ENCODE peak calls at places on chromosome 10, in four cellular contexts. H is endothelial cell of umbilical vein, A is breast epithelium, E is prostate gland. G is an unnamed sample. For H3K4me1, the result is how much of the 10 kb centered on the place peaks cover.

GRCh38 chr10:1369665-1370064 is 313.5 kb downstream of the WDR37 start:
- DNase-seq in H (no peak), A (peak), E (no peak), G (no peak)

GRCh38 chr10:75236178-75236825 is 545 bp upstream of the COMTD1 start:
- DNase-seq in H (no peak), A (no peak), E (no peak), G (no peak)

GRCh38 chr10:23974886-23975830 is 233.8 kb upstream of the KIAA1217 start:
- DNase-seq in H (no peak), A (no peak), E (no peak), G (no peak)

GRCh38 chr10:123890761-123891146 is 853 bp downstream of the CPXM2 start:
- DNase-seq in H (no peak), A (no peak), E (no peak), G (no peak)

GRCh38 chr10:123149568-123150228 is 1.8 kb downstream of the HMX2 start:
- DNase-seq in H (peak), A (no peak), E (no peak), G (no peak)

GRCh38 chr10:113958631-113959382 is 84.9 kb upstream of the ADRB1 start:
- DNase-seq in H (peak), A (peak), E (peak), G (peak)

GRCh38 chr10:102894491-102895213 is 23.4 kb upstream of the CNNM2 start:
- DNase-seq in H (no peak), A (no peak), E (no peak), G (no peak)

GRCh38 chr10:74738985-74739567 is 87.3 kb upstream of the KAT6B start:
- DNase-seq in H (peak), A (no peak), E (no peak), G (peak)

GRCh38 chr10:10094700-10095099 is 923.0 kb upstream of the CELF2 start:
- DNase-seq in H (no peak), A (no peak), E (no peak), G (no peak)

GRCh38 chr10:121999301-121999700 is 10.3 kb downstream of the TACC2 start:
- DNase-seq in H (no peak), A (no peak), E (no peak), G (no peak)

GRCh38 chr10:103416436-103417147 is 20.2 kb downstream of the PDCD11 start:
- DNase-seq in H (peak), A (peak), E (peak), G (peak)

GRCh38 chr10:108567899-108568752 is 1355.2 kb downstream of the XPNPEP1 start:
- DNase-seq in H (no peak), A (no peak), E (no peak), G (no peak)

GRCh38 chr10:127577878-127578627 is 28.9 kb downstream of the NPS start:
- DNase-seq in H (no peak), A (no peak), E (no peak), G (no peak)

GRCh38 chr10:12984165-12984747 is 17.3 kb downstream of the CCDC3 start:
- DNase-seq in H (no peak), A (no peak), E (no peak), G (no peak)

GRCh38 chr10:33260403-33261239 is 73.8 kb downstream of the NRP1 start:
- DNase-seq in H (peak), A (no peak), E (no peak), G (no peak)

GRCh38 chr10:86668297-86669165 is at the start of gene LDB3:
- DNase-seq in H (no peak), A (no peak), E (no peak), G (peak)
- TF ChIP-seq POLR2AphosphoS5 in H (no peak), A (no peak), E (peak), G (peak)

GRCh38 chr10:46285300-46285699 is 1.5 kb upstream of the ANTXRL start:
- DNase-seq in H (no peak), A (no peak), E (no peak), G (peak)

GRCh38 chr10:46285966-46286620 is 704 bp upstream of the ANTXRL start:
- DNase-seq in H (no peak), A (no peak), E (no peak), G (peak)

GRCh38 chr10:46283945-46284285 is 2.9 kb upstream of the ANTXRL start:
- DNase-seq in H (no peak), A (no peak), E (no peak), G (peak)

GRCh38 chr10:46283217-46283944 is 3.4 kb upstream of the ANTXRL start:
- DNase-seq in H (no peak), A (no peak), E (no peak), G (peak)

DNA sequence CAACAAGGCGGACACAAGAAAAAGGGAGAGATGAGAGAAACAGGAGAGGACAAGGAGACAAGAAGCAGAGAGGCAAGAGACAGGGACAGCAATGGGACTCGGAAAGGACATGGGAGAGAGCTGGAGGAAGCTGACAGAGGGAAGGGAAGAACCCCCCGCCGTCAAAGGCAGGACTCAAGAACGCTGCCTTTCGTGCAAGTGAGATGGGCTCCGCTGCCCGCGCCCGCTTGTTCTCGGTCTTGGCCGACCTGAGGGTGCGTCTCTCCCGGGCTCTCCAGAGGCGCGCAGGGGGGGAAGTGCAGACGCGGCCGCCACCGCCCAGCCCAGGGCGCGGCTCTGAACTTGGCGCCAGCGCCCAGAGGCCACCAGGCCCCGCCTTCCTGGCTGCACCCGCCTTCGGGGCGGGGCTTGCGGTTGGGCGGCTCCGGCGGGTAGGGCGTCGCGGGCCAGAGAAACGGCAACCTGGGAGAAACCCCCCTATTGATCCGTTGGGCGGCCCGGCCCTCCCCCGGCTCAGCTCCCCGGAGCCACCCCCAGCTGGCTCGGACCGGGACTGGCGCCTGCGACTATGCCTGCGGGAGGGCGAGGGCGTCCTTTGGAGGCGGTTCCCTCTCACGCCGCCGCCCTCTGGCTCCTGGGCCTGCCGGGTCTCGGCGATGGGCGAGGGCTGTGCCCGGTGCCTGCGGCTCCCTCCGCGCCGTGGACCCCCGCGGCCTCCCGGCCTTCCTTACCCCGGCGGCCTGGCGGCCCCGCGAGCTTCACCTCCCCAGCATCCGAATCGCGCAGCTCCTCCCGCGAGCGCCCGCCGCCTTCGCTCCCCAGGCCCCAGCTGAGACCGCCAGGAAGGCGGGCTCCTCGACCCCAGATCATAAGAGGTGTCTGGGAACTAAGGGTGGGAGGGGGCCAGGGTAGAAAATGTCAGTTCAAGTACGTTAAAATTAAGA is 2.2 kb upstream of the ANTXRL start:
- DNase-seq in H (peak), A (peak), E (peak), G (peak)
- TF ChIP-seq POLR2A in H (no peak), A (peak), E (peak), G (peak)

DNA sequence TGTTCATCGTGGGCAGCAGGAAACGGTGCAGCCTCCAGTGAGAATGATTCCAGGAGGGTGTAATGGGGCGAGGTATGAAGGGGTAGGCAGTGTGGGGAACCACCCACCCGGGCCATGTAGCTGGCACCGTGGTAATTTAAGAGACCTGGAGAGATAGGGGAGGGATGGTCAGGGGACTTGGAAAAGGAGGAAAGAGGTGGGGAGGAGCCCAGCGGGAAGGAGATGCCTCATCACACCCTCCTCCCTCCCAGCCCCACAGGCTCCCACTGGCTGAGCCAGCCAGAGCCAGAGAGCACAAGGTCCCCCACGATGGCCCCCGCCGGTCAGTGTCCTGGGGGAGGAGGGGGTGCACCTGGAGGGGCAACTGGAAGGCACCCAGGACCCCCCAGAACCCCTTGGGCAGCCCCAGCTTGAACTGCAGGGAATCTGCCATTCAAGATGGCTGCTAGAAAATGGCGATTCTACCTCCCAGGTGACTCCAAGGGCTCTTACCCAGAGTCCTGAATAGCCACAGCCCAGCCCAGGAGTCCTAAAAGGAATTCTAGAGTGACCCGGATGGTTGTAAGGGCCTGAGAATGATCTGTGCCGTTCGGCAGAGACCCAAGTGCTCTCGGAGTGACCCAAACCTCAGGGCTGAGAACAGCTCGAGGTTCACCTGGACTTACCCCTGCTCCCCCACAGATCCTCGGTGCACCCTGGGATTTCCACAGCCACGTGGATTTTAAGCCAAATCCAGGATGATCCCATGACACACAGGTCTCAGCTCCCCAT is 28.8 kb downstream of the CALML3 start:
- DNase-seq in H (no peak), A (no peak), E (no peak), G (no peak)
- H3K4me1 ChIP-seq in H (under half), A (under half), E (under half), G (half or more)

GRCh38 chr10:63264852-63265617 is 131.9 kb downstream of the NRBF2 start:
- DNase-seq in H (peak), A (no peak), E (peak), G (peak)
- TF ChIP-seq POLR2AphosphoS5 in H (no peak), A (no peak), E (peak), G (peak)

GRCh38 chr10:28624351-28624750 is 53.0 kb upstream of the BAMBI start:
- DNase-seq in H (no peak), A (no peak), E (no peak), G (no peak)
- TF ChIP-seq POLR2A in H (no peak), A (no peak), E (no peak), G (no peak)

GRCh38 chr10:30553018-30553624 is 76.4 kb downstream of the LYZL2 start:
- DNase-seq in H (no peak), A (no peak), E (no peak), G (no peak)

GRCh38 chr10:30555465-30555864 is 74.1 kb downstream of the LYZL2 start:
- DNase-seq in H (no peak), A (no peak), E (no peak), G (no peak)

GRCh38 chr10:30556189-30556588 is 73.4 kb downstream of the LYZL2 start:
- DNase-seq in H (no peak), A (no peak), E (no peak), G (no peak)

GRCh38 chr10:30554443-30554831 is 75.1 kb downstream of the LYZL2 start:
- DNase-seq in H (no peak), A (no peak), E (no peak), G (no peak)

DNA sequence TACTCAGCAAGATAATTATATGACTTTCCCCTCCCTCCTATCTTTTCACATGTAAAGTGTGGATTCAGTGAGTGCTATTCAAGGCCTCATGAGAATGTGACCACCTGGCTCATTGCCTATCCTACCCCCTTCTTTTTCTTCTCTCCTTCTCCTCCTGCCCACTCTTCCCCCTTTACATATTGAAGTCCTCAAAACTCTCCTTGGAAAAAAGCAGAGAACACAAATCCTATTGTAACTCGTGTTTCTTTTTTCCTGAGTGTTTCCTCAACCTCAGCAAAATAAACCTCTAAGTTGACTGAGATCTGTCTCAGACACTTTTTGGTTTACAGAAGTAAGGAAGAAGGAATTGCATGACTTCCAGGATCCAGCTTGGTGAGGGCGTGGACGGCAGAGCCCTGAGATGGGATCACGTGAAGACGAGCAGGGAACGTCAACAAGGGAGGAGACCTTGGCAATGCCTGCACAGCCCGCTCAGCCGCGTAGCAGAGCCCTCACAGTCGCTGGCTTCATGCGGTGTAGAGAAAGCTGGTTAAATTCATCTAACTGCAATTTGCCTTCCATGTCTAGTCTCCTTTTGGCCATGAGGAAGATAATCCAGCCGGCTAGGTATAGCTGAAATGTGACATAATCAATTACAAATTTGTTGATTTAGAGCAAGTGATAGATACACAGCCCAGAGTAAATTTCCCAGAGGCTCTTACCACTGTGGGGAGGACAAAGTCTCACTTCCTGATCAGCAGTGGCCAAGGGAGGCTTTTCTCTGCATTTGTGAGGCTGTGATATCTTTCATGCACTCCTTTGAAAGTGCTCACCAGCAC is 75.7 kb downstream of the LYZL2 start:
- DNase-seq in H (peak), A (no peak), E (peak), G (peak)
- H3K4me1 ChIP-seq in H (under half), A (under half), E (under half), G (under half)

DNA sequence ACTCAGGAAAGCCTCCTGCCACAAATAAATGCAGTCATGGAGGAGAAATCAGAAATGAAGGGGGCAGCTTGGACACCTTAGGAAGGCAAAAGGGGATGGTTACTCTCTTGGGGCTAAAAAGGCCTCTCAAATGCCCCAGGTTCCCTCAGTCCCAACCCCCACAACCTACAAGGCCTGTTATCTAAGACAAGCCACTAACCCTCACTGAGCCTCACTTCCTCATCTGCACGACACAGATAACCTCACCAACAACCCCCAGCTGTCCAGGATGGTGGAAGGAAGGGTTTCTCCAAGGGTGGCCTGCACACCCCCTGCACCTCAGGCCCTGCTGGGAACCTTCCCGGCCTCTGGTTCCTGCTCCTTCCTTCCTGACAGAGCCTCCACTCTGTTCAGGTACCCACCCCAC is 29.2 kb downstream of the SORBS1 start:
- DNase-seq in H (peak), A (no peak), E (no peak), G (no peak)
- TF ChIP-seq POLR2AphosphoS5 in H (no peak), A (no peak), E (no peak), G (no peak)

DNA sequence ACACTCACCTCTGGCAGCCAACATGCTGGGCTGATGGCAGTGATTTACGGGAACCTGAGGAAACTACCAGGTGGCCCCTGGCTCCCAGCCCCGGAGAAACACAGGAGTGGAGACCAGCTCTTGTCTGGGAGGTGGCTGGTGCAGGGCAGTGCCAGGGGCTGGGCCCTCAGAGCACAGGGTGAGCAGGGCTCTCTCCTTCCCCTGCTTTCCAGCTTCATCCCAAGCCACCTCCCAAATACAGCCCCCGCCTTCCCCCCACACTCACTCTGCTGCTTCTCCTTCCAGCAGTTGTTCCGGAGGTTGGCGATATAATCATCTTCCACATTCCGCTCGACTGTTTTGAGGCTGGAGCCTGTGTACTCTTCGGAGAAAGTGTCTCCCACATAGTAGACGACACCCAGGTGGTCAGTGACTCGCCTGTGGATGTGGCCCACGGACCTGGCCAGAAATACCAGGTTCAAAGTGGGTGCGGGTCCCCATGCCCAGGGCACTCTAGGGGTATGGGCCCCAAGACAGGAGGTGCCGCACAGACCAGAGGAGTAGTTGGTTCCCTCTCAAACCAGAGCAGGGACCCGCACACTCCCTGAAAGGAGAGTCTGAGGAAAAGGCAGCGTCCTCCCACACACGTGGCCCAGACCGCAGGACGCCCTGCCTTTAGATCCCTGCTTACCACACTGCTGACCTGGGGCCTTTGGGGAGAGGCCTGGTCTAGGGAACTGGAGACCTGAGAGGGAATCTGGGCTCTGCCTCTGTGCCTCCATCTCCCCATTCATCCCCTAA is 18.3 kb downstream of the DNAJB12 start:
- DNase-seq in H (no peak), A (peak), E (no peak), G (no peak)
- TF ChIP-seq POLR2A in H (no peak), A (no peak), E (no peak), G (no peak)

DNA sequence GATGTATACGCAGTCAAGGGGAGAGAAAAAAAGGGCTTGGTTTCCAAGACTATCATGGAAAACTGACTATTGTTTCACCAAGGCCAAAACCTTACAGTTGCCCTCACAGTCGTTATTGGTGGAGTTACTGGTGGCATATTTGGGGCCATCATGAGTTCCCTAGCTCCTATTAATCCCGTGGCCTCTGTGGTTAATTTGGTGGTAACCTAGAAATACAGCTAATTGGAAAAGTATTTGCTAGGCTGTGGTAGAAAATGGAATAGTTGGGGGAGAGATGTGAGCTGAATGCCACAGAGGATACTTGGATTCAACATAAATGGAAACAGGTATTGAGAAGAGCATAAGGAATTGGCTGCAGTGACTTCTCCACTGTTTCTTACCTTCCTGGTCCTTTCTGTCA is 450.7 kb downstream of the KCNMA1 start:
- DNase-seq in H (no peak), A (no peak), E (no peak), G (no peak)
- H3K4me1 ChIP-seq in H (under half), A (under half), E (under half), G (under half)

DNA sequence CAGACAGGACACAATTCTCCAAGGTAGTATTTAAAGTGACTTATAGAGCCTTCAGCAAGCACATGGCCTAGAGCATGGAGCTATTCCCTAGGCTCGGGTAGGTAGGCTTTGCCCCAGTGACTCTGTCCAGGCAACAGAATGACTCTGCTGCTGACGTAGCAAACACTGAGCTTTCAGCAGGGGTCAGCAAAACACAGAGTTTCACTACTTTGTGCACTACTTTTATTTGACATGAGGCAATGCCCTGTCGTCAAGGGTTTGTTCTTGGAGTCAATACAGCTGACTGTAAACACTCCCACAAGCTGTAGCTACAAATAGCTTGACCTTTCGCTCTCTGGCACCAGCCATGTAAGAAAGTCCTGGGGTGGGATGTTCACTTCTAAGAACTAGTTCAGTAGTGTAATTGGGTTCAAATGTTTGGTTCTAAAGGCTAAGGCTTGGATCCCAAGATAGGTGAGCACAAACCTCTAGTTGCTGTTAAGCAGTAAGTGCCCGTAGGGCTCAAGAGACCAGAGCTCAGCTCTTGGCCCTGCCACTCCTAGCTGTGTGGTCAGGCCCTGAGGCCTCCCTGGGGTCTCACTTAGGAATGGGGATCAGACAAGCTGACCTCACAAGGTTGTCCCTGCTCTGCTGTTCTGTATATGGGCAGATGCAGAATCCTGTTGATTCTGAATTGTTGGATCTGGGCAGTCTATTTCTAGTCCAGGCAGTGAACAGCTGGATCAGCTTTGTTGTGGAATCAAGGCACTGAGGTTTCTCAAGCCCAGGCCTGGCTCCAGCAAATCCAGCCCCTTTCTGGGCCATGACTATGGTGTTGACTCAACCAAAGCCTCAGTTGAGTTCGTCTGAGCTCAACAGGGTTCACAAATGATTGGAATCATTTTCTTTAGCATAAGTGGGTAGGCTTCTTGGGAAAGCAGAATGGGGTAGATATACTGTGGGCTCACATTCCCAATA is 10.7 kb downstream of the NODAL start:
- DNase-seq in H (no peak), A (peak), E (peak), G (peak)
- TF ChIP-seq POLR2AphosphoS5 in H (no peak), A (peak), E (peak), G (peak)